ENCODE peak calls at places on chromosomes 6 and 20, in six cellular contexts. F, A, Z, E, J and R are unnamed samples.

GRCh38 chr20:22805219-22805618 is 220.8 kb upstream of the FOXA2 start:
- DNase-seq in F (peak; percentile 77), E (peak; percentile 27), A (no peak), Z (peak; percentile 4), J (no peak), R (no peak)

GRCh38 chr6:117548797-117549301 is 53.5 kb downstream of the GOPC start:
- DNase-seq in Z (no peak), A (no peak), J (peak; percentile 34), F (no peak), E (peak; percentile 86), R (no peak)

GRCh38 chr6:56226946-56227879 is 20.2 kb downstream of the COL21A1 start:
- DNase-seq in E (no peak), A (no peak), F (no peak), J (no peak), Z (no peak), R (no peak)

GRCh38 chr20:1423625-1424106 is 30.8 kb upstream of the FKBP1A start:
- DNase-seq in E (no peak), Z (peak; percentile 85), A (peak; percentile 37), J (no peak), F (no peak), R (peak; percentile 73)

GRCh38 chr6:22925920-22926587 is 356.7 kb downstream of the HDGFL1 start:
- DNase-seq in J (no peak), F (no peak), E (no peak), Z (no peak), A (no peak), R (no peak)

GRCh38 chr6:88119769-88120168 is 46.4 kb downstream of the CNR1 start:
- DNase-seq in A (no peak), F (no peak), J (no peak), Z (no peak), E (no peak), R (no peak)

GRCh38 chr6:81380718-81381338 is 371.7 kb downstream of the TENT5A start:
- DNase-seq in F (no peak), A (no peak), J (no peak), E (no peak), Z (no peak), R (no peak)

GRCh38 chr20:36344517-36345132 is 38.5 kb downstream of the DLGAP4 start:
- DNase-seq in F (no peak), Z (peak; percentile 41), J (peak; percentile 3), A (peak; percentile 53), E (peak; percentile 30), R (peak; percentile 4)

GRCh38 chr6:51249798-51250197 is 431.1 kb downstream of the TFAP2B start:
- DNase-seq in A (no peak), E (no peak), Z (no peak), J (no peak), F (no peak), R (no peak)

GRCh38 chr6:53492860-53493634 is 51.9 kb downstream of the GCLC start:
- DNase-seq in F (no peak), Z (peak; percentile 27), A (peak; percentile 19), E (peak; percentile 78), J (peak; percentile 52), R (peak; percentile 28)

GRCh38 chr6:169974663-169975062 is 223.2 kb downstream of the ERMARD start:
- DNase-seq in A (no peak), F (peak; percentile 20), J (no peak), Z (no peak), E (no peak), R (no peak)

GRCh38 chr6:93036835-93037234 is 382.5 kb downstream of the EPHA7 start:
- DNase-seq in F (no peak), J (no peak), A (no peak), Z (no peak), E (no peak), R (no peak)

GRCh38 chr6:158754738-158755137 is 64.4 kb downstream of the EZR start:
- DNase-seq in A (no peak), F (no peak), E (no peak), Z (no peak), J (no peak), R (no peak)

GRCh38 chr6:46015119-46015968 is at the start of gene CLIC5:
- DNase-seq in F (peak; percentile 50), A (peak; percentile 33), E (no peak), J (peak; percentile 31), Z (peak; percentile 12), R (no peak)

GRCh38 chr6:99111590-99111989 is 163.8 kb upstream of the FBXL4 start:
- DNase-seq in F (no peak), J (no peak), E (no peak), A (no peak), Z (no peak), R (no peak)

GRCh38 chr20:51400051-51400926 is 142.2 kb downstream of the NFATC2 start:
- DNase-seq in Z (peak; percentile 20), E (no peak), A (no peak), J (peak; percentile 77), F (no peak), R (no peak)

GRCh38 chr6:152816055-152816454 is 65.5 kb downstream of the VIP start:
- DNase-seq in Z (no peak), A (no peak), J (no peak), F (no peak), E (no peak), R (no peak)

GRCh38 chr6:16004934-16005673 is 123.8 kb upstream of the MYLIP start:
- DNase-seq in F (no peak), A (no peak), Z (no peak), E (no peak), J (no peak), R (no peak)

GRCh38 chr20:21526776-21527175 is 12.9 kb upstream of the NKX2-2 start:
- DNase-seq in E (no peak), Z (no peak), J (no peak), A (no peak), F (no peak), R (no peak)

GRCh38 chr20:50121858-50122271 is 8.9 kb upstream of the UBE2V1 start:
- DNase-seq in A (no peak), E (no peak), F (no peak), Z (no peak), J (no peak), R (no peak)

GRCh38 chr6:37168809-37169457 is 1.0 kb upstream of the PIM1 start:
- DNase-seq in E (no peak), Z (no peak), F (no peak), A (no peak), J (peak; percentile 35), R (no peak)

GRCh38 chr6:13217206-13217905 is 111.0 kb downstream of the TBC1D7 start:
- DNase-seq in A (no peak), J (no peak), Z (no peak), F (no peak), E (no peak), R (no peak)

GRCh38 chr20:14622796-14623195 is 285.4 kb upstream of the FLRT3 start:
- DNase-seq in Z (no peak), E (no peak), A (no peak), F (no peak), J (no peak), R (no peak)

GRCh38 chr20:59402697-59403096 is 102.3 kb downstream of the EDN3 start:
- DNase-seq in F (no peak), Z (peak; percentile 55), A (peak; percentile 28), E (no peak), J (no peak), R (peak; percentile 4)

GRCh38 chr20:33209789-33210188 is 7.4 kb upstream of the BPIFA3 start:
- DNase-seq in J (peak; percentile 22), E (peak; percentile 39), Z (peak; percentile 76), A (peak; percentile 81), F (peak; percentile 61), R (peak; percentile 7)

GRCh38 chr6:32940656-32941411 is at the start of gene HLA-DMB:
- DNase-seq in J (peak; percentile 68), E (peak; percentile 30), A (peak; percentile 51), Z (peak; percentile 89), F (no peak), R (peak; percentile 53)

GRCh38 chr6:46044876-46045617 is 29.4 kb upstream of the CLIC5 start:
- DNase-seq in J (no peak), E (peak; percentile 89), F (peak; percentile 74), Z (peak; percentile 47), A (no peak), R (no peak)

GRCh38 chr20:39117486-39117885 is 155.3 kb downstream of the DHX35 start:
- DNase-seq in E (no peak), A (no peak), J (no peak), Z (peak; percentile 6), F (no peak), R (peak; percentile 22)

GRCh38 chr6:149334682-149335160 is 17.2 kb downstream of the TAB2 start:
- DNase-seq in A (no peak), Z (peak; percentile 10), J (no peak), F (peak; percentile 57), E (peak; percentile 69), R (no peak)

GRCh38 chr6:26555505-26556262 is 17.5 kb downstream of the HMGN4 start:
- DNase-seq in Z (no peak), F (no peak), A (no peak), J (no peak), E (peak; percentile 18), R (no peak)

GRCh38 chr6:20095436-20095835 is 116.8 kb downstream of the MBOAT1 start:
- DNase-seq in A (no peak), Z (no peak), F (no peak), J (no peak), E (no peak), R (no peak)
- H3K27ac ChIP-seq in A (no peak overlapping the region), Z (no peak overlapping the region), F (no peak overlapping the region), J (no peak overlapping the region), E (no peak overlapping the region), R (no peak overlapping the region)

DNA sequence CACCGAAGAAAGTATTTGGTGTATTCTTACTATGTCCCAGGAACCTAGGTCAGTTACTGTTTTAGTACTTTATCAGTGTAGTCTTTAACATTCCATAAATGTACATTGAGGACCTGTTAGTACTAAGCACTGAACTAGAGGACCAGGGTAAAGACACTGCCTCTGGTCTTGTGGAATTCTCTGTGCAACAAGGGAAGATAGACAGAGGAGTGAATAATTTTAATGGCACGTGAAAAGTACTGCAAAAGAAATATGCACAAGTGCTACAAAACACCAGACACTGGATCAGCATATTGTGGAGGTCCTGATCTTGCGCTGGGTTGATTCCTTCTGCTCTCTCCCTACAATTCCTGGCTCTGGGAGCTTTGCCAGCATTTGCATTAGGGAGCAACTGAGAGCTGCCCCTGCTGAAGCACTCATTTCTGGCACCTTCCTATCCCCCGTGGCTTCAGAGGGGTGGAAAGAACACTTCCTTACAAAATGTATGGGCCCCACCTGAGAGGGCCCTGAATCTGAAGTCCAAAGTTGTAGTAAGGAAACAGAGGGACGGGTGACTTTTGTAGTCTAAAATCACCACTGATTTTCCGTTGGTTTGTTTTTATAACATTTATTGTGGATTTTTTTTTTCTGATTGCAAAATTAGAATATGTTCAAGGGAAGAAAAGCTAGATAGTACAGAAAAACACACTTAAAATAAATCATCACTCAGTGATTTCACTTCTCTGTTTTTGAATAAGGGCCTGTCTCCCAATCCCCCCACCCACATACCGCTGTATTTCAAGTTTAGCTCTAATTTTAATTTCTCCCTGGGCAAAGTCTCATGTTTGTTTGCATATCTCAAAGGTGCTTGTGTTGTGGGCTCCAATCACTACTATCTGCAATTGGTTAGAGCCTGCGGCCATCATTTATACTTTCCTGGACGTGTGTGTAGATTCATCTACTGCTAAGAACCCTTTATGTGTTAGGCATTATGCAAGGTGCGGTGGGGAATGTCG is 4.9 kb downstream of the PKIG start:
- DNase-seq in F (no peak), J (no peak), A (no peak), E (no peak), Z (no peak), R (no peak)
- H3K27ac ChIP-seq in F (no peak overlapping the region), J (no peak overlapping the region), A (no peak overlapping the region), E (no peak overlapping the region), Z (no peak overlapping the region), R (peak overlapping the region; percentile 22)

GRCh38 chr20:17637985-17638640 is 43.9 kb downstream of the RRBP1 start:
- DNase-seq in E (no peak), Z (no peak), A (no peak), F (no peak), J (no peak), R (no peak)
- H3K27ac ChIP-seq in E (no peak overlapping the region), Z (no peak overlapping the region), A (no peak overlapping the region), F (no peak overlapping the region), J (no peak overlapping the region), R (no peak overlapping the region)

GRCh38 chr20:17824676-17825224 is 125.0 kb downstream of the BANF2 start:
- DNase-seq in A (no peak), Z (no peak), F (no peak), J (no peak), E (no peak), R (no peak)
- H3K27ac ChIP-seq in A (no peak overlapping the region), Z (no peak overlapping the region), F (no peak overlapping the region), J (no peak overlapping the region), E (no peak overlapping the region), R (no peak overlapping the region)